ENCODE peak calls at places on chromosomes 6 and 20, in nine cellular contexts. R, L, B, P, H, C, F, U and T are unnamed samples.

GRCh38 chr6:85460951-85461805 is 11.3 kb downstream of the NT5E start:
- DNase-seq in R (no peak), L (no peak), B (peak; percentile 52), P (no peak), H (no peak), C (no peak), F (no peak), U (peak; percentile 82), T (no peak)

GRCh38 chr20:53168491-53168890 is 196.3 kb downstream of the TSHZ2 start:
- DNase-seq in R (no peak), L (no peak), B (no peak), P (no peak), H (no peak), C (no peak), F (no peak), U (no peak), T (no peak)

GRCh38 chr20:45450097-45450818 is 19.3 kb upstream of the WFDC2 start:
- DNase-seq in R (no peak), L (peak; percentile 33), B (no peak), P (no peak), H (no peak), C (no peak), F (no peak), U (peak; percentile 30), T (no peak)

GRCh38 chr6:14094721-14095120 is 22.9 kb upstream of the CD83 start:
- DNase-seq in R (no peak), L (no peak), B (no peak), P (no peak), H (no peak), C (no peak), F (no peak), U (no peak), T (no peak)

GRCh38 chr20:31573555-31574295 is 31.4 kb upstream of the ID1 start:
- DNase-seq in R (no peak), L (peak; percentile 76), B (no peak), P (no peak), H (no peak), C (no peak), F (no peak), U (peak; percentile 23), T (no peak)

GRCh38 chr20:63233924-63234323 is 1.8 kb upstream of the BIRC7 start:
- DNase-seq in R (no peak), L (no peak), B (no peak), P (no peak), H (peak; percentile 3), C (no peak), F (no peak), U (no peak), T (no peak)

GRCh38 chr6:154478021-154478651 is 32.3 kb downstream of the CNKSR3 start:
- DNase-seq in R (no peak), L (no peak), B (no peak), P (no peak), H (no peak), C (peak; percentile 32), F (no peak), U (peak; percentile 27), T (no peak)

GRCh38 chr20:5780233-5781217 is 30.3 kb downstream of the SHLD1 start:
- DNase-seq in R (no peak), L (no peak), B (no peak), P (no peak), H (no peak), C (no peak), F (no peak), U (peak; percentile 36), T (no peak)

GRCh38 chr20:51188941-51189340 is 166.0 kb upstream of the KCNG1 start:
- DNase-seq in R (no peak), L (no peak), B (no peak), P (no peak), H (no peak), C (no peak), F (no peak), U (no peak), T (no peak)

GRCh38 chr6:148272084-148272483 is 70.6 kb upstream of the SASH1 start:
- DNase-seq in R (no peak), L (no peak), B (no peak), P (no peak), H (no peak), C (no peak), F (no peak), U (peak; percentile 88), T (no peak)

GRCh38 chr6:101544286-101544685 is 150.8 kb downstream of the GRIK2 start:
- DNase-seq in R (no peak), L (no peak), B (no peak), P (no peak), H (no peak), C (no peak), F (no peak), U (peak; percentile 44), T (no peak)

GRCh38 chr6:37926661-37927060 is 107.1 kb downstream of the ZFAND3 start:
- DNase-seq in R (no peak), L (no peak), B (no peak), P (no peak), H (no peak), C (no peak), F (no peak), U (no peak), T (no peak)

GRCh38 chr6:42354707-42355106 is 97.0 kb downstream of the TRERF1 start:
- DNase-seq in R (no peak), L (no peak), B (no peak), P (no peak), H (no peak), C (no peak), F (no peak), U (no peak), T (no peak)

GRCh38 chr6:58198301-58198700 is 880.9 kb downstream of the PRIM2 start:
- DNase-seq in R (no peak), L (no peak), B (no peak), P (no peak), H (no peak), C (no peak), F (no peak), U (no peak), T (no peak)

GRCh38 chr6:169452117-169452868 is 198.6 kb upstream of the THBS2 start:
- DNase-seq in R (no peak), L (no peak), B (no peak), P (no peak), H (no peak), C (peak; percentile 77), F (no peak), U (peak; percentile 90), T (no peak)

GRCh38 chr6:114100421-114100820 is 129.5 kb upstream of the HDAC2 start:
- DNase-seq in R (no peak), L (no peak), B (no peak), P (no peak), H (no peak), C (no peak), F (no peak), U (peak; percentile 63), T (no peak)